ENCODE peak calls at places on chromosomes 6 and 20, in eight cellular contexts. I, X, Y, N, A, L, E and G are unnamed samples.

GRCh38 chr6:125746731-125747588 is 2.5 kb upstream of the HEY2 start:
- DNase-seq in N (peak; percentile 21), X (no peak), I (no peak), E (peak; percentile 71), Y (peak; percentile 45), A (peak; percentile 71), L (peak; percentile 66), G (peak; percentile 70)

GRCh38 chr6:44641344-44641743 is 253.8 kb downstream of the CDC5L start:
- DNase-seq in E (no peak), L (no peak), A (no peak), N (no peak), I (no peak), Y (peak; percentile 76), X (no peak), G (no peak)

GRCh38 chr20:43398676-43399324 is 58.9 kb upstream of the SRSF6 start:
- DNase-seq in X (no peak), Y (no peak), A (no peak), E (no peak), N (no peak), I (no peak), L (no peak), G (no peak)

GRCh38 chr20:23684261-23684660 is 4.6 kb downstream of the CST4 start:
- DNase-seq in X (no peak), E (no peak), Y (no peak), N (no peak), L (no peak), A (no peak), I (no peak), G (no peak)

GRCh38 chr6:126959765-126960164 is 158.7 kb upstream of the RSPO3 start:
- DNase-seq in L (no peak), Y (no peak), I (no peak), E (no peak), A (no peak), X (no peak), N (no peak), G (no peak)

GRCh38 chr6:47195251-47195650 is 114.5 kb downstream of the TNFRSF21 start:
- DNase-seq in A (no peak), L (peak; percentile 71), I (no peak), X (peak; percentile 7), N (no peak), Y (no peak), E (peak; percentile 53), G (no peak)

GRCh38 chr20:63837475-63837874 is 6.4 kb upstream of the ZBTB46 start:
- DNase-seq in L (no peak), I (no peak), A (no peak), N (no peak), X (no peak), E (no peak), Y (no peak), G (no peak)

GRCh38 chr6:7053125-7053784 is 54.5 kb upstream of the RREB1 start:
- DNase-seq in E (no peak), Y (no peak), X (no peak), A (no peak), N (no peak), L (no peak), I (no peak), G (no peak)

GRCh38 chr6:48281217-48281616 is 170.2 kb upstream of the PTCHD4 start:
- DNase-seq in X (peak; percentile 8), I (no peak), L (no peak), Y (no peak), A (no peak), N (no peak), E (no peak), G (no peak)

GRCh38 chr20:61042501-61043385 is 209.3 kb upstream of the CDH4 start:
- DNase-seq in A (no peak), I (no peak), L (no peak), N (no peak), Y (peak; percentile 2), X (no peak), E (no peak), G (no peak)
- H3K4me3 ChIP-seq in A (no peak overlapping the region), I (no peak overlapping the region), L (no peak overlapping the region), N (no peak overlapping the region), Y (no peak overlapping the region), X (no peak overlapping the region), E (no peak overlapping the region), G (no peak overlapping the region)

DNA sequence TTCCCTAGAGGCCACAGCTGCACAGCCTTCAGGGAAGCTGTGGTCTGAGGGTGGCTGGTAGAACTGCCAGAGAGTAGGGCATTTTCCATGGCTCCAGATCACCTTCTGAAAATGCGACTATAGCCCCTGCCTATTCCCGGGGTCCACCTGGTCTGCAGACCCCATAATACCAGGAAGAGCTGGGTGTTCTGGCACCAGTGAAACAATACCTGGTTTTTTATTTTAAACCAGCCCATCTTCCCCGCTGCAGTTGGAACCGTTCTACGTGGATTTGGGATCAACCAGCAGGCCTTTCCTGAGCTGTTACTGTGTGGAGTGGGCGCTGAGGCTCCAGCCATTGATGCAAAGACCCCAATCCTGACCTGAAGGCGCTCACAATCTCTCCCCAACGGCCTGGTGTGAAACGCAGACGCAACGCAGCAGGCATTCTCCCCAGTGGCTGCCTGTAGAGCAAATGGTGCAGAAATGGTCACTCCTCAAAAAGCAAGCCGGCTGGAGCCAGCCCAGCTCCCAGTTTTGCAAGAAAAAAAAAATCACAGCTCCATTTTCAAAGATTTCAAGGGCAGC is 11.2 kb downstream of the NPEPL1 start:
- DNase-seq in E (no peak), I (no peak), N (no peak), Y (no peak), A (no peak), L (no peak), X (no peak), G (no peak)
- H3K36me3 ChIP-seq in E (peaks cover 87% of the 10 kb centered on the region), I (peaks cover 9% of the 10 kb centered on the region), N (no peaks in the 10 kb centered on the region), Y (peaks cover 9% of the 10 kb centered on the region), A (peaks cover 24% of the 10 kb centered on the region), L (peaks cover 71% of the 10 kb centered on the region), X (no peaks in the 10 kb centered on the region), G (peaks cover 8% of the 10 kb centered on the region)

GRCh38 chr20:46419882-46420281 is 13.5 kb upstream of the ELMO2 start:
- DNase-seq in N (no peak), L (no peak), I (no peak), Y (no peak), E (no peak), X (no peak), A (no peak), G (no peak)
- H3K27me3 ChIP-seq in N (no peaks in the 10 kb centered on the region), L (no peaks in the 10 kb centered on the region), I (peaks cover 9% of the 10 kb centered on the region), Y (peaks cover 3% of the 10 kb centered on the region), E (peaks cover 47% of the 10 kb centered on the region), X (peaks cover 88% of the 10 kb centered on the region), A (peaks cover 17% of the 10 kb centered on the region), G (no peaks in the 10 kb centered on the region)

GRCh38 chr20:57082546-57082945 is 183.9 kb downstream of the BMP7 start:
- DNase-seq in A (no peak), E (no peak), L (no peak), I (no peak), X (no peak), N (no peak), Y (no peak), G (no peak)
- H3K4me3 ChIP-seq in A (no peak overlapping the region), E (no peak overlapping the region), L (no peak overlapping the region), I (no peak overlapping the region), X (no peak overlapping the region), N (no peak overlapping the region), Y (no peak overlapping the region), G (no peak overlapping the region)

GRCh38 chr6:146861716-146862115 is 262.9 kb downstream of the ADGB start:
- DNase-seq in N (no peak), I (no peak), E (no peak), L (no peak), A (no peak), X (no peak), Y (no peak), G (no peak)

GRCh38 chr6:146861029-146861563 is 262.3 kb downstream of the ADGB start:
- DNase-seq in N (no peak), L (no peak), E (no peak), I (no peak), X (no peak), A (no peak), Y (no peak), G (no peak)

GRCh38 chr6:146864300-146864699 is 265.5 kb downstream of the ADGB start:
- DNase-seq in N (no peak), L (no peak), X (no peak), E (no peak), A (no peak), Y (no peak), I (no peak), G (no peak)

GRCh38 chr6:146860583-146860982 is 261.8 kb downstream of the ADGB start:
- DNase-seq in E (no peak), A (no peak), X (no peak), N (no peak), Y (no peak), L (no peak), I (no peak), G (no peak)

GRCh38 chr6:146862508-146862919 is 263.7 kb downstream of the ADGB start:
- DNase-seq in E (no peak), Y (no peak), A (no peak), I (no peak), N (no peak), L (no peak), X (no peak), G (no peak)
- H3K36me3 ChIP-seq in E (no peaks in the 10 kb centered on the region), Y (no peaks in the 10 kb centered on the region), A (no peaks in the 10 kb centered on the region), I (no peaks in the 10 kb centered on the region), N (no peaks in the 10 kb centered on the region), L (no peaks in the 10 kb centered on the region), X (no peaks in the 10 kb centered on the region), G (no peaks in the 10 kb centered on the region)

GRCh38 chr6:136923116-136923953 is 1.2 kb downstream of the SLC35D3 start:
- DNase-seq in X (no peak), I (no peak), N (no peak), E (no peak), Y (no peak), L (peak; percentile 51), A (no peak), G (peak; percentile 62)
- H3K27me3 ChIP-seq in X (peaks cover 54% of the 10 kb centered on the region), I (peaks cover 37% of the 10 kb centered on the region), N (peaks cover 16% of the 10 kb centered on the region), E (peaks cover 64% of the 10 kb centered on the region), Y (peaks cover 33% of the 10 kb centered on the region), L (peaks cover 32% of the 10 kb centered on the region), A (peaks cover 73% of the 10 kb centered on the region), G (peaks cover 51% of the 10 kb centered on the region)

DNA sequence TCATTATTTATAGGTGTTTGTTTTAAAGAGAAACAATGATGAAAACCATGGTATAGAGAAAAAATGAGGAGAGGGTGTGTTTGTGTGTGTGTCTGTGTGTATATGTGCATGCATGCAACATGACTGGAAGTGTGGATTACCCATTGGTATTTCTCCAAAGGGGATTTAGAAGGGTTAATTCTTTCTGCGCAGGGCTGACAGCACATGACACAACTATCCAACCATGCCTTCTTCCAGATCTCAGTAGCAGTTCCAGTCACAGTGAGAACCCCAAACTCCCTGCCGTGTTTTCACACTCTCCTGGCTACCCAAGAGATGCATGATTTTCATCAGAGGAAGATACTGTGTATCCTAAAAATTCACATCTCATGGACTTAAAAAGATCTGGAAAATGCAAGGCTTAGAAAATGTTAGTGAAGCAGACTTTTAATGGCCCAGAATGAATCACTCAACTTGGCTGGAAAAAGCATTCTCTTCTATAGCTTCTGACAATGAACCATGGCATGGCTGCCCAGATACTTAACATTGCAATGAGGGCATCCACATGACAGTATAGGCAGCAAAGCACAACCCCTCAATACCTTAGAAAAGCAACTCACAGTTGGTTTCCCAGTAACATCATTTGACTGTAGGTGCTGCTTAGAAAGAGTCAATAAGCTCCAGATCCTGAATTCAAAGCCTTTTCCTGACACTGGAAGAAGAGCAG is 155.6 kb downstream of the EYA4 start:
- DNase-seq in Y (peak; percentile 29), L (no peak), N (no peak), I (no peak), A (no peak), E (no peak), X (no peak), G (no peak)
- H3K4me3 ChIP-seq in Y (no peak overlapping the region), L (no peak overlapping the region), N (no peak overlapping the region), I (no peak overlapping the region), A (no peak overlapping the region), E (no peak overlapping the region), X (no peak overlapping the region), G (no peak overlapping the region)